ENCODE peak calls at places on chromosomes 4 and X, in nine cellular contexts. One of them, this sample, is unnamed.

GRCh38 chr4:124092101-124093057 is 620.2 kb downstream of the ANKRD50 start:
- DNase-seq in psoas muscle: no peak
- DNase-seq in lung: no peak
- DNase-seq in heart left ventricle: peak; percentile 39
- DNase-seq in omental fat pad: no peak
- DNase-seq in fibroblast of the aortic adventitia: no peak
- DNase-seq in ovary: no peak
- DNase-seq in mucosa of descending colon: no peak
- DNase-seq in choroid plexus epithelial cell: peak; percentile 16
- DNase-seq in this sample: peak; percentile 53

GRCh38 chrX:103910371-103910770 is 52.1 kb upstream of the TMSB15B start:
- DNase-seq in psoas muscle: no peak
- DNase-seq in lung: no peak
- DNase-seq in heart left ventricle: no peak
- DNase-seq in omental fat pad: no peak
- DNase-seq in fibroblast of the aortic adventitia: no peak
- DNase-seq in ovary: no peak
- DNase-seq in mucosa of descending colon: no peak
- DNase-seq in choroid plexus epithelial cell: no peak
- DNase-seq in this sample: no peak

GRCh38 chrX:98338544-98338943 is 1454.8 kb downstream of the RPA4 start:
- DNase-seq in psoas muscle: no peak
- DNase-seq in lung: no peak
- DNase-seq in heart left ventricle: no peak
- DNase-seq in omental fat pad: no peak
- DNase-seq in fibroblast of the aortic adventitia: no peak
- DNase-seq in ovary: no peak
- DNase-seq in mucosa of descending colon: no peak
- DNase-seq in choroid plexus epithelial cell: no peak
- DNase-seq in this sample: no peak

GRCh38 chr4:47668810-47669408 is 169.0 kb downstream of the CORIN start:
- DNase-seq in psoas muscle: no peak
- DNase-seq in lung: no peak
- DNase-seq in heart left ventricle: no peak
- DNase-seq in omental fat pad: no peak
- DNase-seq in fibroblast of the aortic adventitia: peak; percentile 77
- DNase-seq in ovary: no peak
- DNase-seq in mucosa of descending colon: no peak
- DNase-seq in choroid plexus epithelial cell: peak; percentile 82
- DNase-seq in this sample: peak; percentile 37

GRCh38 chr4:150647008-150647407 is 65.1 kb downstream of the MAB21L2 start:
- DNase-seq in psoas muscle: no peak
- DNase-seq in lung: no peak
- DNase-seq in heart left ventricle: no peak
- DNase-seq in omental fat pad: no peak
- DNase-seq in fibroblast of the aortic adventitia: peak; percentile 16
- DNase-seq in ovary: no peak
- DNase-seq in mucosa of descending colon: no peak
- DNase-seq in choroid plexus epithelial cell: peak; percentile 12
- DNase-seq in this sample: no peak

GRCh38 chr4:122739174-122739573 is 6.7 kb downstream of the BBS12 start:
- DNase-seq in psoas muscle: no peak
- DNase-seq in lung: no peak
- DNase-seq in heart left ventricle: no peak
- DNase-seq in omental fat pad: no peak
- DNase-seq in fibroblast of the aortic adventitia: peak; percentile 80
- DNase-seq in ovary: no peak
- DNase-seq in mucosa of descending colon: no peak
- DNase-seq in choroid plexus epithelial cell: peak; percentile 96
- DNase-seq in this sample: peak; percentile 48

GRCh38 chr4:1465173-1466033 is 59.2 kb upstream of the NKX1-1 start:
- DNase-seq in psoas muscle: no peak
- DNase-seq in lung: no peak
- DNase-seq in heart left ventricle: no peak
- DNase-seq in omental fat pad: no peak
- DNase-seq in fibroblast of the aortic adventitia: no peak
- DNase-seq in ovary: no peak
- DNase-seq in mucosa of descending colon: no peak
- DNase-seq in choroid plexus epithelial cell: no peak
- DNase-seq in this sample: no peak

GRCh38 chrX:27438937-27439336 is 24.2 kb downstream of the PPP4R3C start:
- DNase-seq in psoas muscle: no peak
- DNase-seq in lung: no peak
- DNase-seq in heart left ventricle: no peak
- DNase-seq in omental fat pad: no peak
- DNase-seq in fibroblast of the aortic adventitia: no peak
- DNase-seq in ovary: no peak
- DNase-seq in mucosa of descending colon: no peak
- DNase-seq in choroid plexus epithelial cell: no peak
- DNase-seq in this sample: no peak

GRCh38 chr4:2361366-2362285 is 56.8 kb downstream of the ZFYVE28 start:
- DNase-seq in psoas muscle: no peak
- DNase-seq in lung: no peak
- DNase-seq in heart left ventricle: no peak
- DNase-seq in omental fat pad: no peak
- DNase-seq in fibroblast of the aortic adventitia: no peak
- DNase-seq in ovary: peak; percentile 26
- DNase-seq in mucosa of descending colon: no peak
- DNase-seq in choroid plexus epithelial cell: no peak
- DNase-seq in this sample: no peak

GRCh38 chr4:3637326-3638016 is 105.2 kb upstream of the LRPAP1 start:
- DNase-seq in psoas muscle: peak; percentile 55
- DNase-seq in lung: no peak
- DNase-seq in heart left ventricle: no peak
- DNase-seq in omental fat pad: no peak
- DNase-seq in fibroblast of the aortic adventitia: peak; percentile 9
- DNase-seq in ovary: no peak
- DNase-seq in mucosa of descending colon: peak; percentile 11
- DNase-seq in choroid plexus epithelial cell: no peak
- DNase-seq in this sample: no peak

GRCh38 chr4:94577136-94577535 is 125.4 kb downstream of the PDLIM5 start:
- DNase-seq in psoas muscle: no peak
- DNase-seq in lung: no peak
- DNase-seq in heart left ventricle: peak; percentile 64
- DNase-seq in omental fat pad: no peak
- DNase-seq in fibroblast of the aortic adventitia: peak; percentile 66
- DNase-seq in ovary: peak; percentile 55
- DNase-seq in mucosa of descending colon: no peak
- DNase-seq in choroid plexus epithelial cell: peak; percentile 89
- DNase-seq in this sample: peak; percentile 85

GRCh38 chr4:87121332-87122065 is 98.9 kb downstream of the KLHL8 start:
- DNase-seq in psoas muscle: no peak
- DNase-seq in lung: no peak
- DNase-seq in heart left ventricle: no peak
- DNase-seq in omental fat pad: no peak
- DNase-seq in fibroblast of the aortic adventitia: peak; percentile 61
- DNase-seq in ovary: no peak
- DNase-seq in mucosa of descending colon: no peak
- DNase-seq in choroid plexus epithelial cell: no peak
- DNase-seq in this sample: no peak

GRCh38 chr4:153428816-153429592 is 37.2 kb upstream of the TMEM131L start:
- DNase-seq in psoas muscle: no peak
- DNase-seq in lung: no peak
- DNase-seq in heart left ventricle: no peak
- DNase-seq in omental fat pad: no peak
- DNase-seq in fibroblast of the aortic adventitia: no peak
- DNase-seq in ovary: no peak
- DNase-seq in mucosa of descending colon: no peak
- DNase-seq in choroid plexus epithelial cell: no peak
- DNase-seq in this sample: no peak

GRCh38 chrX:47690175-47690574 is 31.2 kb upstream of the UXT start:
- DNase-seq in psoas muscle: no peak
- DNase-seq in lung: no peak
- DNase-seq in heart left ventricle: no peak
- DNase-seq in omental fat pad: no peak
- DNase-seq in fibroblast of the aortic adventitia: no peak
- DNase-seq in ovary: no peak
- DNase-seq in mucosa of descending colon: no peak
- DNase-seq in choroid plexus epithelial cell: no peak
- DNase-seq in this sample: no peak

GRCh38 chr4:77636902-77637301 is 31.3 kb downstream of the CXCL13 start:
- DNase-seq in psoas muscle: no peak
- DNase-seq in lung: no peak
- DNase-seq in heart left ventricle: no peak
- DNase-seq in omental fat pad: no peak
- DNase-seq in fibroblast of the aortic adventitia: peak; percentile 83
- DNase-seq in ovary: no peak
- DNase-seq in mucosa of descending colon: peak; percentile 61
- DNase-seq in choroid plexus epithelial cell: peak; percentile 86
- DNase-seq in this sample: peak; percentile 47

GRCh38 chrX:133923113-133923512 is 62.3 kb downstream of the GPC3 start:
- DNase-seq in psoas muscle: no peak
- DNase-seq in lung: no peak
- DNase-seq in heart left ventricle: no peak
- DNase-seq in omental fat pad: no peak
- DNase-seq in fibroblast of the aortic adventitia: no peak
- DNase-seq in ovary: no peak
- DNase-seq in mucosa of descending colon: no peak
- DNase-seq in choroid plexus epithelial cell: peak; percentile 10
- DNase-seq in this sample: no peak

GRCh38 chrX:45668686-45669443 is 468.2 kb upstream of the DIPK2B start:
- DNase-seq in psoas muscle: no peak
- DNase-seq in lung: no peak
- DNase-seq in heart left ventricle: no peak
- DNase-seq in omental fat pad: no peak
- DNase-seq in fibroblast of the aortic adventitia: peak; percentile 91
- DNase-seq in ovary: no peak
- DNase-seq in mucosa of descending colon: no peak
- DNase-seq in choroid plexus epithelial cell: peak; percentile 85
- DNase-seq in this sample: peak; percentile 72

GRCh38 chrX:49250578-49250977 is 13.9 kb downstream of the FOXP3 start:
- DNase-seq in psoas muscle: no peak
- DNase-seq in lung: no peak
- DNase-seq in heart left ventricle: no peak
- DNase-seq in omental fat pad: no peak
- DNase-seq in fibroblast of the aortic adventitia: no peak
- DNase-seq in ovary: no peak
- DNase-seq in mucosa of descending colon: no peak
- DNase-seq in choroid plexus epithelial cell: no peak
- DNase-seq in this sample: no peak

GRCh38 chr4:39541987-39542632 is 14.9 kb upstream of the UGDH start:
- DNase-seq in psoas muscle: no peak
- DNase-seq in lung: no peak
- DNase-seq in heart left ventricle: no peak
- DNase-seq in omental fat pad: no peak
- DNase-seq in fibroblast of the aortic adventitia: no peak
- DNase-seq in ovary: no peak
- DNase-seq in mucosa of descending colon: no peak
- DNase-seq in choroid plexus epithelial cell: peak; percentile 56
- DNase-seq in this sample: no peak

GRCh38 chr4:74874785-74875367 is 58.0 kb upstream of the PARM1 start:
- DNase-seq in psoas muscle: no peak
- DNase-seq in lung: peak; percentile 35
- DNase-seq in heart left ventricle: peak; percentile 33
- DNase-seq in omental fat pad: no peak
- DNase-seq in fibroblast of the aortic adventitia: peak; percentile 87
- DNase-seq in ovary: no peak
- DNase-seq in mucosa of descending colon: no peak
- DNase-seq in choroid plexus epithelial cell: peak; percentile 92
- DNase-seq in this sample: peak; percentile 72

GRCh38 chr4:112348488-112349158 is 51.5 kb downstream of the ALPK1 start:
- DNase-seq in psoas muscle: peak; percentile 90
- DNase-seq in lung: peak; percentile 59
- DNase-seq in heart left ventricle: peak; percentile 73
- DNase-seq in omental fat pad: no peak
- DNase-seq in fibroblast of the aortic adventitia: peak; percentile 52
- DNase-seq in ovary: no peak
- DNase-seq in mucosa of descending colon: no peak
- DNase-seq in choroid plexus epithelial cell: peak; percentile 75
- DNase-seq in this sample: no peak

GRCh38 chrX:33970028-33970932 is 161.8 kb downstream of the FAM47A start:
- DNase-seq in psoas muscle: peak; percentile 34
- DNase-seq in lung: no peak
- DNase-seq in heart left ventricle: no peak
- DNase-seq in omental fat pad: no peak
- DNase-seq in fibroblast of the aortic adventitia: no peak
- DNase-seq in ovary: no peak
- DNase-seq in mucosa of descending colon: no peak
- DNase-seq in choroid plexus epithelial cell: no peak
- DNase-seq in this sample: no peak

GRCh38 chr4:31045724-31046318 is 325.7 kb downstream of the PCDH7 start:
- DNase-seq in psoas muscle: no peak
- DNase-seq in lung: peak; percentile 30
- DNase-seq in heart left ventricle: no peak
- DNase-seq in omental fat pad: no peak
- DNase-seq in fibroblast of the aortic adventitia: peak; percentile 57
- DNase-seq in ovary: no peak
- DNase-seq in mucosa of descending colon: no peak
- DNase-seq in choroid plexus epithelial cell: peak; percentile 62
- DNase-seq in this sample: peak; percentile 16

GRCh38 chr4:89173336-89174090 is 62.2 kb downstream of the TIGD2 start:
- DNase-seq in psoas muscle: no peak
- DNase-seq in lung: no peak
- DNase-seq in heart left ventricle: no peak
- DNase-seq in omental fat pad: no peak
- DNase-seq in fibroblast of the aortic adventitia: no peak
- DNase-seq in ovary: no peak
- DNase-seq in mucosa of descending colon: no peak
- DNase-seq in choroid plexus epithelial cell: no peak
- DNase-seq in this sample: no peak
- TF ChIP-seq CTCF in psoas muscle: no peak
- TF ChIP-seq CTCF in lung: no peak
- TF ChIP-seq CTCF in heart left ventricle: no peak
- TF ChIP-seq CTCF in omental fat pad: no peak
- TF ChIP-seq CTCF in fibroblast of the aortic adventitia: no peak
- TF ChIP-seq CTCF in ovary: no peak
- TF ChIP-seq CTCF in mucosa of descending colon: no peak
- TF ChIP-seq CTCF in choroid plexus epithelial cell: no peak
- TF ChIP-seq CTCF in this sample: no peak

GRCh38 chr4:24470681-24471622 is 113.4 kb downstream of the DHX15 start:
- DNase-seq in psoas muscle: peak; percentile 67
- DNase-seq in lung: no peak
- DNase-seq in heart left ventricle: peak; percentile 27
- DNase-seq in omental fat pad: no peak
- DNase-seq in fibroblast of the aortic adventitia: peak; percentile 36
- DNase-seq in ovary: peak; percentile 52
- DNase-seq in mucosa of descending colon: peak; percentile 40
- DNase-seq in choroid plexus epithelial cell: peak; percentile 68
- DNase-seq in this sample: no peak
- TF ChIP-seq CTCF in psoas muscle: no peak
- TF ChIP-seq CTCF in lung: no peak
- TF ChIP-seq CTCF in heart left ventricle: no peak
- TF ChIP-seq CTCF in omental fat pad: no peak
- TF ChIP-seq CTCF in fibroblast of the aortic adventitia: peak; percentile 13
- TF ChIP-seq CTCF in ovary: no peak
- TF ChIP-seq CTCF in mucosa of descending colon: no peak
- TF ChIP-seq CTCF in choroid plexus epithelial cell: peak; percentile 36
- TF ChIP-seq CTCF in this sample: peak; percentile 12

GRCh38 chr4:169410839-169411770 is 140.3 kb upstream of the SH3RF1 start:
- DNase-seq in psoas muscle: no peak
- DNase-seq in lung: no peak
- DNase-seq in heart left ventricle: peak; percentile 23
- DNase-seq in omental fat pad: no peak
- DNase-seq in fibroblast of the aortic adventitia: no peak
- DNase-seq in ovary: no peak
- DNase-seq in mucosa of descending colon: no peak
- DNase-seq in choroid plexus epithelial cell: peak; percentile 94
- DNase-seq in this sample: no peak
- TF ChIP-seq CTCF in psoas muscle: no peak
- TF ChIP-seq CTCF in lung: no peak
- TF ChIP-seq CTCF in heart left ventricle: no peak
- TF ChIP-seq CTCF in omental fat pad: no peak
- TF ChIP-seq CTCF in fibroblast of the aortic adventitia: no peak
- TF ChIP-seq CTCF in ovary: no peak
- TF ChIP-seq CTCF in mucosa of descending colon: no peak
- TF ChIP-seq CTCF in choroid plexus epithelial cell: no peak
- TF ChIP-seq CTCF in this sample: no peak

GRCh38 chr4:100848865-100849264 is 331.0 kb upstream of the EMCN start:
- DNase-seq in psoas muscle: no peak
- DNase-seq in lung: no peak
- DNase-seq in heart left ventricle: no peak
- DNase-seq in omental fat pad: no peak
- DNase-seq in fibroblast of the aortic adventitia: no peak
- DNase-seq in ovary: no peak
- DNase-seq in mucosa of descending colon: no peak
- DNase-seq in choroid plexus epithelial cell: no peak
- DNase-seq in this sample: no peak
- TF ChIP-seq CTCF in psoas muscle: no peak
- TF ChIP-seq CTCF in lung: no peak
- TF ChIP-seq CTCF in heart left ventricle: no peak
- TF ChIP-seq CTCF in omental fat pad: no peak
- TF ChIP-seq CTCF in fibroblast of the aortic adventitia: peak; percentile 5
- TF ChIP-seq CTCF in ovary: no peak
- TF ChIP-seq CTCF in mucosa of descending colon: no peak
- TF ChIP-seq CTCF in choroid plexus epithelial cell: peak; percentile 23
- TF ChIP-seq CTCF in this sample: no peak